ENCODE peak calls at places on chromosomes 13 and 19, in four cellular contexts. E is A549, D is K562, R is HepG2. V is an unnamed sample.

GRCh38 chr19:8028951-8029491 is 23.5 kb upstream of the CCL25 start:
- DNase-seq in D (peak), R (no peak), E (no peak), V (peak)

GRCh38 chr13:39051157-39051556 is 12.9 kb downstream of the NHLRC3 start:
- DNase-seq in E (peak), R (peak), D (no peak), V (no peak)

GRCh38 chr13:111046590-111047141 is 68.4 kb upstream of the ARHGEF7 start:
- DNase-seq in E (no peak), R (no peak), D (peak), V (no peak)

GRCh38 chr13:37014609-37015008 is 14.0 kb downstream of the EXOSC8 start:
- DNase-seq in E (no peak), R (no peak), D (no peak), V (no peak)

GRCh38 chr13:27080018-27080948 is 91.3 kb downstream of the USP12 start:
- DNase-seq in E (no peak), R (no peak), D (no peak), V (no peak)

GRCh38 chr13:23654111-23655110 is 84.2 kb downstream of the TNFRSF19 start:
- DNase-seq in D (no peak), E (no peak), R (peak), V (no peak)

GRCh38 chr13:26914148-26914547 is 153.6 kb upstream of the GPR12 start:
- DNase-seq in E (no peak), D (no peak), R (no peak), V (no peak)

GRCh38 chr13:85261757-85262346 is 537.4 kb downstream of the SLITRK6 start:
- DNase-seq in D (no peak), E (no peak), R (peak), V (no peak)

GRCh38 chr19:42023121-42023942 is 29.3 kb upstream of the ATP1A3 start:
- DNase-seq in R (peak), E (peak), D (peak), V (peak)

GRCh38 chr13:100657881-100658315 is 16.7 kb downstream of the TMTC4 start:
- DNase-seq in R (no peak), D (no peak), E (no peak), V (no peak)

GRCh38 chr19:4580021-4580901 is 20.8 kb upstream of the SEMA6B start:
- DNase-seq in D (peak), E (no peak), R (no peak), V (peak)

GRCh38 chr19:16457195-16457953 is 14.4 kb downstream of the EPS15L1 start:
- DNase-seq in R (peak), E (no peak), D (peak), V (peak)

GRCh38 chr13:26709461-26709860 is 51.1 kb downstream of the GPR12 start:
- DNase-seq in D (no peak), E (no peak), R (no peak), V (no peak)

GRCh38 chr13:47136659-47136975 is 239.8 kb upstream of the HTR2A start:
- DNase-seq in R (no peak), E (no peak), D (no peak), V (no peak)

GRCh38 chr19:6412111-6412999 is 12.3 kb downstream of the KHSRP start:
- DNase-seq in E (peak), R (peak), D (peak), V (peak)

GRCh38 chr19:39347332-39348227 is 5.4 kb downstream of the SAMD4B start:
- DNase-seq in E (no peak), R (no peak), D (no peak), V (no peak)

DNA sequence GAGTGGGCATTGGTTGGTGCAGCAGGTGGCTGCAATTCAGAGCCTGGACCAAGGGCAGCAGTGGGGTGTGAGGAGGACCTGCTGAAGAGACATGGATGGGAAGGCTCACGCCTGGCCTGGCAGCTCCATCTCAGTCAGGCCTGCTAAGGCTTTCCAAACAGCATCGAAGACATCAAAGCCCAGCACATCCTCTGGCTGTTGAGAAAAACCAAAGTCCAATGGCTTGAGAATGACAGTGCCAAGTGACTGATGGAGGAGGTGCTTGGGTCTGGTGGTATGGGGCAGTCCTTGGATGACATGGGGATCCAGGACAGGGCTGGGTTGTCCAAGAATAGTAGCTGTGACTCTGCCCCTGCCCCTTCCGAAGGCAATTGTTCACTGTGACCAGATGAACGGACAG is 19.0 kb upstream of the XPO4 start:
- DNase-seq in D (no peak), E (no peak), R (peak), V (no peak)
- TF ChIP-seq NR3C1 in D (no peak), E (no peak), R (no peak), V (no peak)

DNA sequence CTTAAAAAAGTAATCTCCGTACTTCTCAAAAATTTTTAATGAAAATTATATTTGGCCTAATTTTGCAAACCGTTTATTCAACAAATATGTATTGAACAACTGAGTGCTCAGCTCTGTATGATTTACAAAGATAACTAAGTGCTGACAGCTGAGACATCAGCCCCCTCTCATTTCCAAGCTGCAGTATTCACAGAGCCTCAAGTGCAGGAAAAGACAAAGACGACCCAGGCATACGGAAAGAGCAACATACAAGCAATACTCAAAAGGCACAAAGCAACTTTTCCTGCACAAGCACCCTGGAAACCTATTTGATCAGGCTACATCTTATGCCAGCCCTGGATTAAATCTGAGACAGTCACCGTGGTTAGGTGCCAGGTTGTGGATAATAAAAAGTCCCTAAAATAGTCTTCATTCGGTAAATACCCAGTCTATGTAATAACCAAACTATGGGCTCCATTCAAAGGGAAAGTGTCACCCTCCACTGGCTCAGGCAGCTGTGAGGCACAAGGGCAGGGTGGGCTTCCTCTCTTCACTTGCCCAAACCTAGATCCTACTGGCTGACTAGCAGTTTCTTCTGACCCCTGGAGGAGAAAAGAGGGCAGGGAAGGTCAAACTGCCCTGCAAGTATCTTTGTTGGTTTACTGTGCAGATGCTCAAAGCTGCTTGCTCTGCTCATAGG is 65.5 kb downstream of the TBC1D4 start:
- DNase-seq in E (no peak), R (no peak), D (no peak), V (no peak)
- TF ChIP-seq NR3C1 in E (no peak), R (no peak), D (no peak), V (no peak)

GRCh38 chr19:21851596-21852345 is 15.8 kb upstream of the ZNF43 start:
- DNase-seq in R (peak), E (peak), D (peak), V (peak)

GRCh38 chr19:21856751-21857150 is 20.8 kb upstream of the ZNF43 start:
- DNase-seq in E (no peak), R (no peak), D (no peak), V (no peak)
- TF ChIP-seq NR3C1 in E (no peak), R (no peak), D (no peak), V (no peak)

GRCh38 chr13:41633776-41634175 is 176.4 kb downstream of the RGCC start:
- DNase-seq in D (no peak), R (no peak), E (no peak), V (no peak)

GRCh38 chr13:41634407-41634806 is 177.1 kb downstream of the RGCC start:
- DNase-seq in D (no peak), E (no peak), R (no peak), V (no peak)

GRCh38 chr13:41627425-41627824 is 170.1 kb downstream of the RGCC start:
- DNase-seq in D (no peak), E (no peak), R (no peak), V (no peak)

GRCh38 chr13:41631296-41631965 is 174.1 kb downstream of the RGCC start:
- DNase-seq in E (no peak), R (no peak), D (no peak), V (no peak)
- TF ChIP-seq NR3C1 in E (no peak), R (no peak), D (no peak), V (no peak)

GRCh38 chr19:53131732-53132131 is 978 bp downstream of the ZNF415 start:
- DNase-seq in D (no peak), R (no peak), E (no peak), V (no peak)
- TF ChIP-seq NR3C1 in D (no peak), R (no peak), E (no peak), V (no peak)

DNA sequence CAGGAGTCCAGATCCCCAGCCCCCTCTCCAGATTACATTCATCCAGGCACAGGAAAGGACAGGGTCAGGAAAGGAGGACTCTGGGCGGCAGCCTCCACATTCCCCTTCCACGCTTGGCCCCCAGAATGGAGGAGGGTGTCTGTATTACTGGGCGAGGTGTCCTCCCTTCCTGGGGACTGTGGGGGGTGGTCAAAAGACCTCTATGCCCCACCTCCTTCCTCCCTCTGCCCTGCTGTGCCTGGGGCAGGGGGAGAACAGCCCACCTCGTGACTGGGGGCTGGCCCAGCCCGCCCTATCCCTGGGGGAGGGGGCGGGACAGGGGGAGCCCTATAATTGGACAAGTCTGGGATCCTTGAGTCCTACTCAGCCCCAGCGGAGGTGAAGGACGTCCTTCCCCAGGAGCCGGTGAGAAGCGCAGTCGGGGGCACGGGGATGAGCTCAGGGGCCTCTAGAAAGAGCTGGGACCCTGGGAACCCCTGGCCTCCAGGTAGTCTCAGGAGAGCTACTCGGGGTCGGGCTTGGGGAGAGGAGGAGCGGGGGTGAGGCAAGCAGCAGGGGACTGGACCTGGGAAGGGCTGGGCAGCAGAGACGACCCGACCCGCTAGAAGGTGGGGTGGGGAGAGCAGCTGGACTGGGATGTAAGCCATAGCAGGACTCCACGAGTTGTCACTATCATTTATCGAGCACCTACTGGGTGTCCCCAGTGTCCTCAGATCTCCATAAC is at the start of gene APOE:
- DNase-seq in D (peak), E (no peak), R (peak), V (peak)
- TF ChIP-seq NR3C1 in D (no peak), E (no peak), R (no peak), V (no peak)

GRCh38 chr13:112153364-112153763 is 86.4 kb downstream of the SOX1 start:
- DNase-seq in E (no peak), D (no peak), R (no peak), V (no peak)
- TF ChIP-seq NR3C1 in E (no peak), D (no peak), R (no peak), V (no peak)

GRCh38 chr19:38076337-38076736 is 147.7 kb downstream of the DPF1 start:
- DNase-seq in R (no peak), D (no peak), E (no peak), V (no peak)
- TF ChIP-seq NR3C1 in R (no peak), D (no peak), E (no peak), V (no peak)

DNA sequence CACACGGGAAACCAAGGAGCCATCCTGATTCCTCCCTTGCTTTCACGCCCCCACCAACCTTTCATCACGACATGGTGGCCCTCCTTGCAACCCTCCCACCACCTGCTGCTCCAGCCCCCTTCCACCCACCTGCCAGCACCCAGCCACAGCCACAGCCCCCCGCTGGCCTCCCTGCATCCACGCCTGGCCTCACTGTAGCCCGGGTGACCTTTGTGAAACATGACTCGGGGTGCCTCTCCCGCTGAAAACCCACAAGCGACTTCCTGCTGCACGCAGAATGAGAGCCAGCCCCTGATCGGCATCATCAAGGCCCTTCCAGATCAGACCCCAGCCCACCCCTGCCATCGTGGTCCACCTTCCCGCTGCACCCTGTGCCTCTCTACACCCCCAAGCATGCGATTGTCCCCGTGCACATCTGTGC is 14.9 kb downstream of the POP4 start:
- DNase-seq in D (no peak), R (no peak), E (no peak), V (no peak)
- TF ChIP-seq NR3C1 in D (no peak), R (no peak), E (no peak), V (no peak)

GRCh38 chr13:112869202-112870061 is 99.6 kb upstream of the MCF2L start:
- DNase-seq in D (no peak), R (no peak), E (no peak), V (no peak)
- TF ChIP-seq NR3C1 in D (no peak), R (no peak), E (no peak), V (no peak)

V was measured in WTC11.